ENCODE peak calls at places on chromosomes 3 and 15, in five cellular contexts. One of them, this sample, is unnamed.
A peak's percentile ranks its signal among the peaks of the same experiment; 100 is the strongest.

GRCh38 chr15:59339252-59339672 is 33.4 kb downstream of the MYO1E start:
- DNase-seq in hypothalamus: no peak
- DNase-seq in NT2/D1: no peak
- DNase-seq in NCI-H774: no peak
- DNase-seq in T47D: no peak
- DNase-seq in this sample: no peak

GRCh38 chr3:186413615-186414415 is 51.8 kb upstream of the DGKG start:
- DNase-seq in hypothalamus: peak; percentile 47
- DNase-seq in NT2/D1: peak; percentile 23
- DNase-seq in NCI-H774: no peak
- DNase-seq in T47D: no peak
- DNase-seq in this sample: peak; percentile 57

GRCh38 chr3:170914690-170915089 is 6.3 kb upstream of the EIF5A2 start:
- DNase-seq in hypothalamus: no peak
- DNase-seq in NT2/D1: no peak
- DNase-seq in NCI-H774: no peak
- DNase-seq in T47D: no peak
- DNase-seq in this sample: no peak

GRCh38 chr3:187210555-187211327 is 13.5 kb downstream of the RTP1 start:
- DNase-seq in hypothalamus: no peak
- DNase-seq in NT2/D1: peak; percentile 35
- DNase-seq in NCI-H774: no peak
- DNase-seq in T47D: no peak
- DNase-seq in this sample: no peak

GRCh38 chr3:67357610-67358458 is 296.6 kb downstream of the SUCLG2 start:
- DNase-seq in hypothalamus: no peak
- DNase-seq in NT2/D1: peak; percentile 79
- DNase-seq in NCI-H774: no peak
- DNase-seq in T47D: peak; percentile 31
- DNase-seq in this sample: no peak

GRCh38 chr3:29601861-29602585 is 321.2 kb downstream of the RBMS3 start:
- DNase-seq in hypothalamus: no peak
- DNase-seq in NT2/D1: no peak
- DNase-seq in NCI-H774: no peak
- DNase-seq in T47D: no peak
- DNase-seq in this sample: no peak

GRCh38 chr15:99210334-99210733 is 39.0 kb downstream of the TTC23 start:
- DNase-seq in hypothalamus: no peak
- DNase-seq in NT2/D1: no peak
- DNase-seq in NCI-H774: no peak
- DNase-seq in T47D: no peak
- DNase-seq in this sample: no peak

GRCh38 chr3:50230106-50230832 is 5.7 kb upstream of the GNAI2 start:
- DNase-seq in hypothalamus: no peak
- DNase-seq in NT2/D1: no peak
- DNase-seq in NCI-H774: no peak
- DNase-seq in T47D: no peak
- DNase-seq in this sample: no peak

GRCh38 chr3:65398953-65399352 is 639.8 kb downstream of the MAGI1 start:
- DNase-seq in hypothalamus: no peak
- DNase-seq in NT2/D1: no peak
- DNase-seq in NCI-H774: no peak
- DNase-seq in T47D: no peak
- DNase-seq in this sample: no peak

GRCh38 chr15:39181901-39182300 is 399.0 kb upstream of the THBS1 start:
- DNase-seq in hypothalamus: no peak
- DNase-seq in NT2/D1: no peak
- DNase-seq in NCI-H774: no peak
- DNase-seq in T47D: no peak
- DNase-seq in this sample: no peak

This sample was measured in gastrocnemius medialis.